ENCODE peak calls at places on chromosomes 11 and 22, in four cellular contexts. V is MM.1S; Y is effector memory CD4-positive, alpha-beta T cell; H is colonic mucosa. W is an unnamed sample.

GRCh38 chr11:26285593-26285992 is 46.3 kb upstream of the ANO3 start:
- DNase-seq in H (no peak), Y (no peak), V (no peak), W (no peak)

GRCh38 chr11:14422052-14422813 is 63.2 kb upstream of the RRAS2 start:
- DNase-seq in V (no peak), Y (no peak), H (peak; percentile 53), W (peak; percentile 99)

GRCh38 chr22:35191412-35191811 is 65.9 kb upstream of the HMGXB4 start:
- DNase-seq in Y (no peak), V (no peak), H (no peak), W (no peak)

GRCh38 chr11:114132944-114133394 is 73.5 kb downstream of the ZBTB16 start:
- DNase-seq in H (peak; percentile 53), V (no peak), Y (no peak), W (peak; percentile 61)

GRCh38 chr11:12528487-12528886 is 145.7 kb upstream of the TEAD1 start:
- DNase-seq in Y (no peak), V (no peak), H (no peak), W (no peak)

GRCh38 chr11:110056956-110057355 is 36.2 kb upstream of the ZC3H12C start:
- DNase-seq in H (no peak), V (no peak), Y (no peak), W (no peak)

GRCh38 chr11:83073248-83073647 is 1.6 kb upstream of the RAB30 start:
- DNase-seq in V (no peak), Y (no peak), H (no peak), W (no peak)

GRCh38 chr11:108654994-108655631 is 9.8 kb upstream of the DDX10 start:
- DNase-seq in H (peak; percentile 63), Y (no peak), V (peak; percentile 52), W (no peak)

GRCh38 chr11:8063319-8063718 is 17.7 kb upstream of the TUB start:
- DNase-seq in Y (no peak), H (peak; percentile 22), V (no peak), W (peak; percentile 52)

GRCh38 chr22:39654959-39655579 is 84.5 kb downstream of the CACNA1I start:
- DNase-seq in V (no peak), H (no peak), Y (no peak), W (no peak)

GRCh38 chr11:116189378-116190170 is 583.2 kb downstream of the BUD13 start:
- DNase-seq in H (no peak), V (no peak), Y (no peak), W (no peak)

GRCh38 chr11:4576880-4577279 is 4.7 kb upstream of the OR52I2 start:
- DNase-seq in V (no peak), H (no peak), Y (no peak), W (no peak)

GRCh38 chr11:97965849-97966646 is 1054.7 kb upstream of the CNTN5 start:
- DNase-seq in V (no peak), H (no peak), Y (no peak), W (peak; percentile 76)

GRCh38 chr11:66291706-66292542 is at the start of gene TMEM151A:
- DNase-seq in V (no peak), H (no peak), Y (no peak), W (no peak)

GRCh38 chr11:130042093-130042591 is 27.6 kb upstream of the APLP2 start:
- DNase-seq in Y (no peak), H (no peak), V (no peak), W (peak; percentile 85)

GRCh38 chr11:121291896-121292502 is 572 bp upstream of the SC5D start:
- DNase-seq in Y (no peak), V (no peak), H (no peak), W (no peak)

GRCh38 chr11:119155733-119156492 is 7.1 kb downstream of the ABCG4 start:
- DNase-seq in V (peak; percentile 18), H (peak; percentile 41), Y (no peak), W (no peak)

GRCh38 chr11:17353228-17354021 is 1.8 kb downstream of the NCR3LG1 start:
- DNase-seq in Y (peak; percentile 47), V (peak; percentile 46), H (peak; percentile 87), W (peak; percentile 31)

GRCh38 chr11:130979386-130979972 is 63.2 kb upstream of the SNX19 start:
- DNase-seq in V (peak; percentile 35), H (no peak), Y (no peak), W (peak; percentile 14)

DNA sequence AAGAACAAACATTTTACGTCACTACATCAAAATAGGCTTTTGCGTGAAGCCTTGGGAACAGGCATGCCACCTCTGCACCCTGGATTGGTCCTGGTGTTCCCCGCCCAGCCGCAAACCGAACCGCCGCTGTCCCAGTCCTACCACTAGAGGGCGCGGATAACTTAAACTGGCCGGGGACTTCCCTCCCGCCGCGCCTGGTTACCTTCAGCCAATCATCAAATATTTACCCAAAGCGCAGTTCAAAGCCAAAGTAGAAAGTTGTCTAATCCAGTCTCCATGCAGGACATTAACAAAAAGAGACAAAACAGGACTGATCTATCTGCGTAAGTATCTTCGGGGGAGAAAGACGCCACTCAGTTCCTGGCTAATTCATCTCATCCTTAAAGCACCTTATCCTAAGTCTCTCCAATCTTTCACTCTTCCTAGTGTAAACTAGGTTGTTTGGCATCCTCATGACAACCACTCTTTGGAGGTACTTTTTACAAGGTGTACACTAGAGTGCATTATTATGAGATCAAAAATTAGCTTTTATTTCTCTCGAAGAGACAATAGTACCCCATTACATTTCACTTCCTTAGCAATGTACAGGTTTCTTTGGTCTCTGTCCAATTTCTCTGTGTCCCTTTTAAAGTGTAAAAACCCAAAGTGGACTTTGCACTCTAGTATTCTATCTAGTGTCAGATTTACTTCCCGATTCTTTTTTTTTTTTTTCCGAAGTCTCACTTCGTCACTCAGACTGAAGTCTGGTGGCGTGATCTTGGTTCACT is 3.9 kb upstream of the CRY2 start:
- DNase-seq in Y (peak; percentile 87), H (peak; percentile 96), V (peak; percentile 88), W (peak; percentile 47)
- H3K4me3 ChIP-seq in Y (no peak overlapping the region), H (no peak overlapping the region), V (peak overlapping the region; percentile 54), W (peak overlapping the region; percentile 10)

DNA sequence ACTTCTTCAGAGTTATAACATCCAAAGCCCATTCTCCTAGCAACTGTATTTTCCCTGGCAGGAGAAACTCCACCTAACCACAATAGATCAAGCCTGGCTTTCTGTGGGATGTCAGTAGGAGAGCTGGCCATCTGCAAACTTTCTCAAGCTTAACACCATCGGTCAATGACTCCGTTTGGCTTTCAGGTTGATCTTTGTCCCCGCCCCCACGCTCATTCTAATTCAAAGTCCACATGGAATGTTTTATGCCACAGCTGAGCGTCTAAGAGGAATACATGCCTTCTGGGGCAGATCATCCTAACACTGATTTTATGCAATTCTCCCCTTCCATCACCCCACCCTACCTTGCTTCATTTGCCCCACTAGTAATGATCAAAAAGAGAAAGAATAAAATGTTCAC is 4.8 kb downstream of the GVQW3 start:
- DNase-seq in H (peak; percentile 73), V (no peak), Y (no peak), W (no peak)
- H3K4me3 ChIP-seq in H (no peak overlapping the region), V (no peak overlapping the region), Y (no peak overlapping the region), W (no peak overlapping the region)

GRCh38 chr22:46008836-46009596 is 32.1 kb upstream of the WNT7B start:
- DNase-seq in V (no peak), H (no peak), Y (no peak), W (no peak)
- H3K4me3 ChIP-seq in V (no peak overlapping the region), H (no peak overlapping the region), Y (no peak overlapping the region), W (no peak overlapping the region)

GRCh38 chr11:35944503-35945136 is 758 bp downstream of the LDLRAD3 start:
- DNase-seq in H (no peak), Y (no peak), V (no peak), W (no peak)

GRCh38 chr11:35943294-35943693 is 568 bp upstream of the LDLRAD3 start:
- DNase-seq in H (no peak), V (no peak), Y (no peak), W (no peak)

GRCh38 chr11:35946766-35947165 is 2.9 kb downstream of the LDLRAD3 start:
- DNase-seq in V (no peak), H (no peak), Y (no peak), W (no peak)

GRCh38 chr11:35945137-35945518 is 1.3 kb downstream of the LDLRAD3 start:
- DNase-seq in Y (no peak), V (no peak), H (no peak), W (no peak)

DNA sequence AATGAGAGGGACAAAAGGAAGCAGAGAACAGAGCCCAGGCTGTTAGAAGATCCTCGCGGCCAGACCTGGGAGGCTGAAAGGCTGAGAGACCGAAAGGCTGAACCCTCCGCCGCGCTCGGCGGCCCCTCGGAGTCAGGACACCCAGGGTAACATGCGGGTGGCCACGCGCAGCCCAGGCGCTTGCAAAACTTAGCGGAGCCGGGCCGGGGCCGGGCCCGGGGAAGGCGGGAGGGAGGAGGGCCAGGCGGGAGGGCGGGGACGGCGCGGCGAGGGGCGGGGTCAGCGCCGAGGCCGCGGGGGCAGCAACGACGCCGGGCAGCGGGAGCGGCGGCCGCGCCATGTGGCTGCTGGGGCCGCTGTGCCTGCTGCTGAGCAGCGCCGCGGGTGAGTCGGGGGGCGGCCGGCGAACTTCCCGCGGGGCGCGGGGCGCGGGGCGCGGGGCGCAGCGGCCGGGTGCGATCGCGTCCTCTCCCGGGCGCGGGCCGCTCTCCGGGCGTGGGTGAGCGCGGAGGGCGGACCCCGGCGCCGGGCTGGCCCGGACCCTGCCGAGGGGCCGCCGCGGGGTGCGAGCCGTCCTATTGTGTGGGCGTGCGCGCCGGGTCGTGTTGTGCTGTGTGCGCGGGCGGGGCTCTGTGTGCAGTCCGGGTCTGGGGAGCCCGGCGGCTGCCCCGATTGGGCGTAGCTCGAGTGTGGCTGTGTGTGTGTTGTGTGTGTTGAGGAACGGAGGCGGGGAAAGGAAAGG is at the start of gene LDLRAD3:
- DNase-seq in Y (no peak), H (peak; percentile 75), V (peak; percentile 44), W (peak; percentile 85)
- H3K4me3 ChIP-seq in Y (peak within 1 kb of the TSS; percentile 31), H (peak within 1 kb of the TSS; percentile 53), V (peak within 1 kb of the TSS; percentile 64), W (peak within 1 kb of the TSS; percentile 61)

GRCh38 chr22:23566716-23567475 is 13.2 kb downstream of the IGLL1 start:
- DNase-seq in V (no peak), Y (no peak), H (no peak), W (no peak)
- H3K4me3 ChIP-seq in V (no peak overlapping the region), Y (no peak overlapping the region), H (no peak overlapping the region), W (peak overlapping the region; percentile 39)

GRCh38 chr11:72067266-72067665 is 13.1 kb downstream of the NUMA1 start:
- DNase-seq in H (no peak), V (no peak), Y (no peak), W (no peak)

GRCh38 chr11:72069787-72070251 is 10.5 kb downstream of the NUMA1 start:
- DNase-seq in V (peak; percentile 64), Y (no peak), H (peak; percentile 87), W (peak; percentile 53)

GRCh38 chr11:72067676-72068075 is 12.7 kb downstream of the NUMA1 start:
- DNase-seq in V (no peak), H (no peak), Y (no peak), W (no peak)

GRCh38 chr11:72070486-72070885 is 9.9 kb downstream of the NUMA1 start:
- DNase-seq in Y (no peak), V (no peak), H (no peak), W (no peak)

GRCh38 chr11:72069200-72069599 is 11.1 kb downstream of the NUMA1 start:
- DNase-seq in V (no peak), H (no peak), Y (no peak), W (no peak)
- H3K4me3 ChIP-seq in V (no peak overlapping the region), H (no peak overlapping the region), Y (no peak overlapping the region), W (no peak overlapping the region)

GRCh38 chr11:73977856-73978519 is 4.7 kb downstream of the UCP2 start:
- DNase-seq in H (no peak), Y (no peak), V (no peak), W (no peak)

GRCh38 chr11:73982595-73982989 is at the start of gene UCP2:
- DNase-seq in Y (peak; percentile 74), H (no peak), V (peak; percentile 88), W (peak; percentile 16)

GRCh38 chr11:73981051-73981805 is 1.4 kb downstream of the UCP2 start:
- DNase-seq in H (no peak), Y (no peak), V (peak; percentile 31), W (no peak)

GRCh38 chr11:73978576-73979086 is 4.0 kb downstream of the UCP2 start:
- DNase-seq in H (no peak), Y (no peak), V (no peak), W (no peak)

GRCh38 chr11:73980001-73980960 is 2.4 kb downstream of the UCP2 start:
- DNase-seq in Y (peak; percentile 60), H (peak; percentile 83), V (peak; percentile 86), W (no peak)
- H3K4me3 ChIP-seq in Y (peak overlapping the region; percentile 71), H (peak overlapping the region; percentile 53), V (peak overlapping the region; percentile 96), W (no peak overlapping the region)

W was measured in skeletal muscle cell.